ENCODE peak calls at places on chromosomes 3 and 15, in eight cellular contexts. R, K, G, M, F, J, A and W are unnamed samples.

GRCh38 chr3:13838421-13838820 is 41.5 kb downstream of the WNT7A start:
- DNase-seq in R (no peak), K (no peak), G (no peak), M (no peak), F (no peak), J (no peak), A (no peak), W (no peak)

GRCh38 chr3:11384074-11384473 is 111.9 kb downstream of the ATG7 start:
- DNase-seq in R (no peak), K (no peak), G (no peak), M (no peak), F (no peak), J (no peak), A (no peak), W (no peak)

GRCh38 chr3:40226636-40227035 is 82.9 kb upstream of the EIF1B start:
- DNase-seq in R (no peak), K (no peak), G (no peak), M (no peak), F (no peak), J (no peak), A (no peak), W (no peak)

GRCh38 chr3:96852849-96853248 is 38.5 kb downstream of the EPHA6 start:
- DNase-seq in R (no peak), K (no peak), G (no peak), M (no peak), F (no peak), J (no peak), A (no peak), W (no peak)

GRCh38 chr3:57700737-57701136 is 7.9 kb upstream of the DENND6A start:
- DNase-seq in R (no peak), K (no peak), G (no peak), M (no peak), F (no peak), J (no peak), A (no peak), W (no peak)

GRCh38 chr3:11532865-11533490 is 110.7 kb downstream of the VGLL4 start:
- DNase-seq in R (no peak), K (peak), G (no peak), M (no peak), F (no peak), J (no peak), A (peak), W (no peak)

GRCh38 chr3:4474683-4475490 is 7.8 kb upstream of the SUMF1 start:
- DNase-seq in R (no peak), K (peak), G (no peak), M (no peak), F (peak), J (no peak), A (peak), W (no peak)

GRCh38 chr15:86213420-86213819 is 133.7 kb downstream of the AGBL1 start:
- DNase-seq in R (no peak), K (no peak), G (no peak), M (no peak), F (no peak), J (no peak), A (no peak), W (no peak)

GRCh38 chr15:83747050-83747717 is 93.3 kb downstream of the ADAMTSL3 start:
- DNase-seq in R (no peak), K (peak), G (no peak), M (no peak), F (peak), J (no peak), A (peak), W (no peak)

GRCh38 chr3:183917776-183918175 is 33.1 kb upstream of the PARL start:
- DNase-seq in R (no peak), K (no peak), G (no peak), M (no peak), F (no peak), J (no peak), A (no peak), W (no peak)

GRCh38 chr3:130242850-130243569 is 102.5 kb upstream of the COL6A5 start:
- DNase-seq in R (no peak), K (no peak), G (no peak), M (no peak), F (peak), J (no peak), A (peak), W (no peak)

GRCh38 chr3:150059241-150059640 is 88.5 kb upstream of the PFN2 start:
- DNase-seq in R (no peak), K (peak), G (no peak), M (no peak), F (no peak), J (no peak), A (no peak), W (no peak)